ENCODE peak calls at places on chromosomes 4 and X, in six cellular contexts. Y is tibial artery, V is endodermal cell, A is sigmoid colon, M is astrocyte, Z is SK-N-SH. H is an unnamed sample. For H3K9me3, the result is how much of the 10 kb centered on the place peaks cover.

GRCh38 chrX:47283015-47283771 is 50.4 kb downstream of the USP11 start:
- DNase-seq in Y (no peak), V (no peak), Z (peak), M (peak), A (no peak), H (peak)

GRCh38 chrX:49001521-49002090 is 458 bp downstream of the GRIPAP1 start:
- DNase-seq in A (no peak), Y (peak), M (peak), Z (peak), V (peak), H (peak)

GRCh38 chr4:53431052-53431451 is 53.6 kb downstream of the FIP1L1 start:
- DNase-seq in M (no peak), A (no peak), Y (no peak), Z (no peak), V (no peak), H (no peak)

GRCh38 chr4:121182296-121182695 is 18.2 kb upstream of the TNIP3 start:
- DNase-seq in A (no peak), Y (no peak), V (no peak), M (peak), Z (no peak), H (no peak)

GRCh38 chr4:99305638-99306380 is 15.0 kb upstream of the ADH1A start:
- DNase-seq in V (no peak), Z (no peak), Y (peak), A (peak), M (no peak), H (no peak)

GRCh38 chrX:40096395-40097091 is 1.2 kb downstream of the BCOR start:
- DNase-seq in A (peak), V (peak), Z (peak), Y (no peak), M (no peak), H (peak)

GRCh38 chr4:189385098-189385497 is 555.6 kb upstream of the FRG1 start:
- DNase-seq in V (no peak), Y (no peak), Z (no peak), M (no peak), A (no peak), H (no peak)

GRCh38 chr4:78720994-78721677 is 55.0 kb upstream of the BMP2K start:
- DNase-seq in Z (no peak), V (no peak), M (no peak), Y (peak), A (no peak), H (no peak)

GRCh38 chrX:109740076-109740809 is 7.2 kb upstream of the ACSL4 start:
- DNase-seq in Y (no peak), M (no peak), Z (no peak), V (no peak), A (no peak), H (no peak)

GRCh38 chrX:1355131-1355799 is 18.7 kb downstream of the IL3RA start:
- DNase-seq in Y (no peak), A (no peak), Z (no peak), M (no peak), V (peak), H (no peak)

GRCh38 chr4:139609647-139610046 is 53.6 kb upstream of the SETD7 start:
- DNase-seq in Y (no peak), V (no peak), A (no peak), Z (no peak), M (peak), H (no peak)

GRCh38 chr4:24777528-24777927 is 17.8 kb upstream of the SOD3 start:
- DNase-seq in A (no peak), V (no peak), M (no peak), Y (no peak), Z (no peak), H (no peak)

DNA sequence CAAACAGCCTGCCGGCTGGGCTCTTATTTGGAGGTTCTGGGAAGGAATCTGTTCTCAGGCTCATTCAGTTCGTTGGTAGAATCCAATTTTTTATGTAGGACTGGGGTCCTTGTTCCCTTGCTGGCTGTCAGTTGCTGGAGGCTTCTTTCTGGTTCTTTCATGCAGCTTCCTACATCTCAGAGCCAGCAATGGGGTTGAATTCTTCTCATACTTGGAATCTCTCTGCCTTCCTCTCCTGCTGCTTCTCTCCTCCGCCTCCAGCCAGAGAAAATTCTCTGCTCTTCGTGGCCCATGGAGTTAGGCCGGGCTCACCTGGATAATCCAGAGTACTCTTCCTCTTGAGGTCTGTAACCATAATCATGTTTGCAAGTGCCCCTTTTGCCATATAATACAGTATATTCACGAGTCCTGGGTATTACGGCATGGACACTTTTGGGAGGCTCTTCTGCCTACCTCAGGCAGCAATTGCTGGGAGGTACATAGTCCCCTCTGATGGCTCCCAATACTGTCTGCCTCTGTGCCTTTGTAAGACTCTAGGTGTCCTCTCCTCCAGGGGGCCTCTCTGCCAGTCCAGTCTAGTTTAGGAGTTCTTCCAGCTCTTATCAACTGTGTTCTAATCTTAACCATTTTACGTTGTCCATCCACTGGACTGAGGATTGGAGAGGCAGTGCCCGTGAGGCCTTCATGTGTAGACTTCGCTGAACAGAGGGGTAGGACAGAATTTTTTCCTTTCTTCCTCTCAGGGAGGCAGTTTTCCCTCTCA is 2.2 kb downstream of the TRMT44 start:
- DNase-seq in A (no peak), Z (no peak), Y (no peak), M (no peak), V (no peak), H (no peak)
- H3K4me3 ChIP-seq in A (no peak), Z (peak), Y (no peak), M (no peak), V (peak), H (peak)

DNA sequence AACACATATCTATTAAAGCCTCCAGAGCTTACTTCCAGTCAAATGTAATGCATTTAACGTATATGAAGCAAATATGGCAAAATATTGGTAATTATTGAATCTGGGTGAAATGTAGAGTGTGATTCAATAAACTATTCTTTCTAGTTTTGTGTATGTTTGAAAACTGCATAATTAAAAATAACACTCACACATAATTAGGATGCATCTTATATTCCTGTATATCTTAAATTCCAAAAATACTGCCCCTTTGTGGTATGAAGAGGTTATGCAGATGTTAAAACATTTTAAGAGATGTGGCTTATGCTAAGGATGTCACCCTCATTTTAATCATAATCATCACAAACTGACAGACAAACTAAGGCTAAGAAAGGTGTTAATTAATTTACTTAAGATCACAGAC is 182.9 kb downstream of the COX18 start:
- DNase-seq in Y (no peak), A (no peak), Z (peak), V (no peak), M (no peak), H (no peak)
- TF ChIP-seq CTCF in Y (no peak), A (no peak), Z (peak), V (peak), M (peak), H (peak)

GRCh38 chrX:146054311-146054710 is 236.7 kb downstream of the SLITRK2 start:
- DNase-seq in Z (no peak), Y (no peak), M (no peak), V (no peak), A (no peak), H (no peak)

GRCh38 chrX:146056511-146057081 is 239.0 kb downstream of the SLITRK2 start:
- DNase-seq in M (no peak), V (no peak), Y (no peak), Z (no peak), A (no peak), H (no peak)

GRCh38 chrX:146055733-146056132 is 238.1 kb downstream of the SLITRK2 start:
- DNase-seq in A (no peak), Z (no peak), M (no peak), V (no peak), Y (no peak), H (no peak)
- H3K9me3 ChIP-seq in A (under half), Z (under half), M (under half), V (under half), Y (under half), H (under half)

DNA sequence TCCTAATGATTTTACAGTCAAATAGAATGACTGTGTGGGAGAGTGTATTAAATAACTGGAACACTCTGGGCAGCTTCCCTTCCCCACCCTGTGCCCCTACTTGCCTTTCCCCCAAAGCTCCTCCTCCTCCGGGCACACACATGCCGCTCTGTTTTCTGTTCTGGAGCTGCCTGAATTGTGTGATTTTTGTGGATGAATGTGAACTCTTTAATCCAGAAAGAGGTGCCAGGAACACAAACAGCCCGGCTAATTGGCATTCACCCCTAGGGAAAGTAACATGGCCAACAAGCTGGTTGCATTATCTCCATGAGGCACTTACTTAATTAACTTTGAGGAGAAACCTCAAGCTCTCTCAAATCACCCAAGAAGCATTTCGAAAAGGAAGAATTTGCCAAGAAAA is 28.2 kb downstream of the FGF2 start:
- DNase-seq in A (no peak), Y (peak), M (no peak), Z (no peak), V (no peak), H (no peak)
- H3K4me3 ChIP-seq in A (peak), Y (peak), M (no peak), Z (no peak), V (no peak), H (no peak)

H was measured in BE2C.